ENCODE peak calls at places on chromosomes 2 and 18, in four cellular contexts. One of them, this sample, is unnamed.

GRCh38 chr2:136714452-136714951 is 50.8 kb upstream of the THSD7B start:
- DNase-seq in spleen: no peak
- DNase-seq in fibroblast of lung: no peak
- DNase-seq in aorta: no peak
- DNase-seq in this sample: no peak

GRCh38 chr2:44680424-44680971 is 261.0 kb upstream of the SIX3 start:
- DNase-seq in spleen: no peak
- DNase-seq in fibroblast of lung: no peak
- DNase-seq in aorta: no peak
- DNase-seq in this sample: no peak

GRCh38 chr2:69955029-69955428 is 6.4 kb downstream of the ASPRV1 start:
- DNase-seq in spleen: no peak
- DNase-seq in fibroblast of lung: no peak
- DNase-seq in aorta: no peak
- DNase-seq in this sample: peak; percentile 59

GRCh38 chr2:45180033-45180746 is 170.9 kb upstream of the SIX2 start:
- DNase-seq in spleen: no peak
- DNase-seq in fibroblast of lung: no peak
- DNase-seq in aorta: no peak
- DNase-seq in this sample: no peak

GRCh38 chr2:191436368-191437055 is 191.3 kb downstream of the MYO1B start:
- DNase-seq in spleen: no peak
- DNase-seq in fibroblast of lung: no peak
- DNase-seq in aorta: no peak
- DNase-seq in this sample: no peak

GRCh38 chr18:44568343-44568742 is 112.3 kb upstream of the SETBP1 start:
- DNase-seq in spleen: no peak
- DNase-seq in fibroblast of lung: no peak
- DNase-seq in aorta: no peak
- DNase-seq in this sample: peak; percentile 86

GRCh38 chr2:55519908-55520885 is 679 bp downstream of the CFAP36 start:
- DNase-seq in spleen: no peak
- DNase-seq in fibroblast of lung: peak; percentile 51
- DNase-seq in aorta: no peak
- DNase-seq in this sample: peak; percentile 46

GRCh38 chr2:98514879-98515570 is 70.4 kb downstream of the INPP4A start:
- DNase-seq in spleen: no peak
- DNase-seq in fibroblast of lung: peak; percentile 54
- DNase-seq in aorta: no peak
- DNase-seq in this sample: peak; percentile 15

GRCh38 chr2:17076535-17076934 is 410.9 kb upstream of the CYRIA start:
- DNase-seq in spleen: no peak
- DNase-seq in fibroblast of lung: no peak
- DNase-seq in aorta: no peak
- DNase-seq in this sample: no peak

GRCh38 chr2:54041135-54041534 is 70.3 kb upstream of the PSME4 start:
- DNase-seq in spleen: peak; percentile 75
- DNase-seq in fibroblast of lung: peak; percentile 43
- DNase-seq in aorta: no peak
- DNase-seq in this sample: peak; percentile 95

GRCh38 chr2:186554850-186555785 is 34.7 kb upstream of the ITGAV start:
- DNase-seq in spleen: no peak
- DNase-seq in fibroblast of lung: peak; percentile 77
- DNase-seq in aorta: no peak
- DNase-seq in this sample: peak; percentile 34

GRCh38 chr2:68316091-68316490 is 3.7 kb downstream of the CNRIP1 start:
- DNase-seq in spleen: no peak
- DNase-seq in fibroblast of lung: no peak
- DNase-seq in aorta: no peak
- DNase-seq in this sample: no peak

GRCh38 chr2:241853651-241854341 is 4.9 kb downstream of the PDCD1 start:
- DNase-seq in spleen: peak; percentile 70
- DNase-seq in fibroblast of lung: peak; percentile 57
- DNase-seq in aorta: peak; percentile 75
- DNase-seq in this sample: no peak

GRCh38 chr2:240395448-240395847 is 40.0 kb upstream of the GPC1 start:
- DNase-seq in spleen: no peak
- DNase-seq in fibroblast of lung: no peak
- DNase-seq in aorta: no peak
- DNase-seq in this sample: no peak

GRCh38 chr2:231633259-231633976 is 40.8 kb downstream of the TEX44 start:
- DNase-seq in spleen: no peak
- DNase-seq in fibroblast of lung: no peak
- DNase-seq in aorta: no peak
- DNase-seq in this sample: no peak

GRCh38 chr2:5035134-5035533 is 657.0 kb upstream of the SOX11 start:
- DNase-seq in spleen: no peak
- DNase-seq in fibroblast of lung: no peak
- DNase-seq in aorta: no peak
- DNase-seq in this sample: no peak

GRCh38 chr2:182943339-182943738 is 76.9 kb upstream of the FRZB start:
- DNase-seq in spleen: no peak
- DNase-seq in fibroblast of lung: no peak
- DNase-seq in aorta: no peak
- DNase-seq in this sample: no peak

GRCh38 chr2:233247744-233248143 is 3.7 kb upstream of the ATG16L1 start:
- DNase-seq in spleen: no peak
- DNase-seq in fibroblast of lung: peak; percentile 46
- DNase-seq in aorta: no peak
- DNase-seq in this sample: peak; percentile 99

GRCh38 chr2:136008205-136008865 is 22.9 kb upstream of the DARS1 start:
- DNase-seq in spleen: peak; percentile 93
- DNase-seq in fibroblast of lung: no peak
- DNase-seq in aorta: no peak
- DNase-seq in this sample: no peak

GRCh38 chr2:42300527-42300926 is 60.5 kb downstream of the COX7A2L start:
- DNase-seq in spleen: no peak
- DNase-seq in fibroblast of lung: no peak
- DNase-seq in aorta: no peak
- DNase-seq in this sample: no peak

GRCh38 chr2:201808070-201808469 is 1.7 kb downstream of the CDK15 start:
- DNase-seq in spleen: no peak
- DNase-seq in fibroblast of lung: no peak
- DNase-seq in aorta: no peak
- DNase-seq in this sample: no peak

GRCh38 chr2:96404446-96405373 is 69.1 kb downstream of the NCAPH start:
- DNase-seq in spleen: no peak
- DNase-seq in fibroblast of lung: no peak
- DNase-seq in aorta: peak; percentile 82
- DNase-seq in this sample: no peak

GRCh38 chr2:57443985-57444501 is 602.6 kb upstream of the VRK2 start:
- DNase-seq in spleen: no peak
- DNase-seq in fibroblast of lung: peak; percentile 71
- DNase-seq in aorta: no peak
- DNase-seq in this sample: peak; percentile 4

GRCh38 chr2:214856116-214856515 is 46.6 kb upstream of the BARD1 start:
- DNase-seq in spleen: no peak
- DNase-seq in fibroblast of lung: peak; percentile 76
- DNase-seq in aorta: no peak
- DNase-seq in this sample: peak; percentile 34

GRCh38 chr2:239934571-239935171 is 90.5 kb downstream of the NDUFA10 start:
- DNase-seq in spleen: peak; percentile 85
- DNase-seq in fibroblast of lung: no peak
- DNase-seq in aorta: peak; percentile 84
- DNase-seq in this sample: no peak

GRCh38 chr2:9820020-9820973 is 23.0 kb upstream of the TAF1B start:
- DNase-seq in spleen: no peak
- DNase-seq in fibroblast of lung: peak; percentile 84
- DNase-seq in aorta: peak; percentile 46
- DNase-seq in this sample: peak; percentile 71

GRCh38 chr18:62939433-62939832 is 224.1 kb downstream of the PHLPP1 start:
- DNase-seq in spleen: no peak
- DNase-seq in fibroblast of lung: no peak
- DNase-seq in aorta: no peak
- DNase-seq in this sample: no peak

GRCh38 chr2:162828545-162828944 is 10.0 kb downstream of the KCNH7 start:
- DNase-seq in spleen: no peak
- DNase-seq in fibroblast of lung: no peak
- DNase-seq in aorta: no peak
- DNase-seq in this sample: peak; percentile 23

GRCh38 chr2:177195194-177195593 is 17.4 kb upstream of the HNRNPA3 start:
- DNase-seq in spleen: no peak
- DNase-seq in fibroblast of lung: no peak
- DNase-seq in aorta: no peak
- DNase-seq in this sample: no peak

GRCh38 chr2:228359473-228359872 is 178.0 kb upstream of the SPHKAP start:
- DNase-seq in spleen: no peak
- DNase-seq in fibroblast of lung: no peak
- DNase-seq in aorta: no peak
- DNase-seq in this sample: no peak

GRCh38 chr2:121061633-121062032 is 223.4 kb downstream of the TFCP2L1 start:
- DNase-seq in spleen: no peak
- DNase-seq in fibroblast of lung: no peak
- DNase-seq in aorta: no peak
- DNase-seq in this sample: no peak

GRCh38 chr2:161049571-161049970 is 110.7 kb upstream of the TANK start:
- DNase-seq in spleen: no peak
- DNase-seq in fibroblast of lung: no peak
- DNase-seq in aorta: no peak
- DNase-seq in this sample: no peak

GRCh38 chr2:31558401-31559295 is 22.1 kb downstream of the SRD5A2 start:
- DNase-seq in spleen: no peak
- DNase-seq in fibroblast of lung: peak; percentile 11
- DNase-seq in aorta: no peak
- DNase-seq in this sample: peak; percentile 87

GRCh38 chr18:24421831-24422230 is 4.6 kb upstream of the IMPACT start:
- DNase-seq in spleen: no peak
- DNase-seq in fibroblast of lung: no peak
- DNase-seq in aorta: no peak
- DNase-seq in this sample: no peak

GRCh38 chr2:70132244-70133126 is 45.2 kb downstream of the PCBP1 start:
- DNase-seq in spleen: peak; percentile 75
- DNase-seq in fibroblast of lung: peak; percentile 54
- DNase-seq in aorta: no peak
- DNase-seq in this sample: peak; percentile 45

GRCh38 chr18:55403555-55403954 is 184.4 kb downstream of the TCF4 start:
- DNase-seq in spleen: no peak
- DNase-seq in fibroblast of lung: no peak
- DNase-seq in aorta: no peak
- DNase-seq in this sample: no peak
- H3K27ac ChIP-seq in spleen: peak overlapping the region; percentile 62
- H3K27ac ChIP-seq in fibroblast of lung: peak overlapping the region; percentile 30
- H3K27ac ChIP-seq in aorta: no peak overlapping the region
- H3K27ac ChIP-seq in this sample: no peak overlapping the region

DNA sequence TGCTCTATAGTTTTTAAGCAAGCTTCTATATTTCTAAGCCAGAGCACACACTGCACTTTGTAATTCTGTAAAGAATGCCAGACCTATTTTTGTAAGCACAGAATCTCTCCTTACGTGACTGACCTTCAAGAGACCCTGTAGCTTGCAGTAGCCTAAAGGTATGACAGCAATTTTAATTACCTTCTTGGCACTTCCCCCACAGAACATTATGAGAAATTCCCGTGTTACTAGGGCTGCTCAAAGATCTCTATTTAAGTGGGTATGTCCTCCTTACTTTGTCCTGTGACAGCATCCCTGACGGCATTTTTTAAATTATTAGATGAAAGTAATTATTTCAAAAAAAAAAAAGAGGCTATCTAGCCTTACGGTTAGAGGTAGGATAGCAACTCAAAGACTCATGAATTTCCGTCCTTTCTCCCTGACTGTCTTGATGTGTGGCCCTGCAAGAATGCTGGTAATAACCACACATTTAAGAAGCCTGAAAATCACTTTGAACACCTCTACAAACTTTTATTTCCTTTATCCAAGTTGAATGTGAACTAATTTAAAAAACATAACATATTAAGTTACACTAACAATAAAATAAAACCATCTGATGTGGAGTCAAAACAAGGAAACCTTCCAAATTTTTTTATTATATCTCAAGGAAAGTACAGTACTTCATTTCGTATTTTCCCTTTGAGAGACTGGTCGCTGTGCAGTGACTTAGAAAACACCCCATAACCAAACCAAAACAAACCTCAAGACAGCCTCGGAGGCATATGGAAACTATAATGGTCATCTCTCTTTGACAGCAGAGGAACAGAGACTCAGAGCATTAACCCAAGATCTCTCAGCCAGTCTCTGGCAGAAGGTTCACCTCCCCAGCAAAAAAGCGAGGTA is 54.9 kb downstream of the THUMPD2 start:
- DNase-seq in spleen: no peak
- DNase-seq in fibroblast of lung: peak; percentile 82
- DNase-seq in aorta: no peak
- DNase-seq in this sample: no peak
- H3K4me3 ChIP-seq in spleen: no peak overlapping the region
- H3K4me3 ChIP-seq in fibroblast of lung: no peak overlapping the region
- H3K4me3 ChIP-seq in aorta: no peak overlapping the region
- H3K4me3 ChIP-seq in this sample: no peak overlapping the region

GRCh38 chr2:127413782-127414743 is 4.2 kb upstream of the PROC start:
- DNase-seq in spleen: no peak
- DNase-seq in fibroblast of lung: peak; percentile 68
- DNase-seq in aorta: no peak
- DNase-seq in this sample: peak; percentile 67

GRCh38 chr2:127413200-127413599 is 5.0 kb upstream of the PROC start:
- DNase-seq in spleen: no peak
- DNase-seq in fibroblast of lung: no peak
- DNase-seq in aorta: no peak
- DNase-seq in this sample: no peak

GRCh38 chr2:127408807-127409099 is 9.5 kb upstream of the PROC start:
- DNase-seq in spleen: no peak
- DNase-seq in fibroblast of lung: no peak
- DNase-seq in aorta: no peak
- DNase-seq in this sample: no peak

GRCh38 chr2:127410871-127411396 is 7.3 kb upstream of the PROC start:
- DNase-seq in spleen: peak; percentile 33
- DNase-seq in fibroblast of lung: peak; percentile 64
- DNase-seq in aorta: no peak
- DNase-seq in this sample: no peak

GRCh38 chr2:127411609-127412370 is 6.4 kb upstream of the PROC start:
- DNase-seq in spleen: peak; percentile 52
- DNase-seq in fibroblast of lung: no peak
- DNase-seq in aorta: no peak
- DNase-seq in this sample: no peak
- H3K27ac ChIP-seq in spleen: peak overlapping the region; percentile 82
- H3K27ac ChIP-seq in fibroblast of lung: no peak overlapping the region
- H3K27ac ChIP-seq in aorta: peak overlapping the region; percentile 1
- H3K27ac ChIP-seq in this sample: no peak overlapping the region

DNA sequence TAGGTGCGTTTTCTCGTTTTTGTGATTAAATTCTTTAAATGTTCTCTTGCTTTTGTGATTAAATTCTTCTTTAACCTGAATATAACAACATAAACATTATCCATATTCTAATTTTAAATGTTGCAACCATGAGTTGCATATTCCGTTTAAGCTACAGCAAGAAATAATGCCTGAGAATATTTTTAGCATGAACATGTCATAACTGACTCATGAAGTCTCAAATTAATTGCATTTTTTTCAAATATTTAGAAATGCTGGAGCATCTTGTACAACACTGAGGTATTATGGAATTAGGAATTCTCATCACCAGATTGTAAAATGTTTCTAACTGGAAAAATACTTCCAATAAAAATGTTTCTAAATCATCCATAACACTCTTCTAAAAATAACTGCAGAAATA is 14.7 kb downstream of the ROCK2 start:
- DNase-seq in spleen: no peak
- DNase-seq in fibroblast of lung: peak; percentile 29
- DNase-seq in aorta: no peak
- DNase-seq in this sample: peak; percentile 16
- H3K4me3 ChIP-seq in spleen: no peak overlapping the region
- H3K4me3 ChIP-seq in fibroblast of lung: no peak overlapping the region
- H3K4me3 ChIP-seq in aorta: no peak overlapping the region
- H3K4me3 ChIP-seq in this sample: no peak overlapping the region

GRCh38 chr18:46260879-46261143 is 156.6 kb downstream of the HAUS1 start:
- DNase-seq in spleen: no peak
- DNase-seq in fibroblast of lung: peak; percentile 53
- DNase-seq in aorta: no peak
- DNase-seq in this sample: no peak
- H3K27ac ChIP-seq in spleen: no peak overlapping the region
- H3K27ac ChIP-seq in fibroblast of lung: no peak overlapping the region
- H3K27ac ChIP-seq in aorta: no peak overlapping the region
- H3K27ac ChIP-seq in this sample: peak overlapping the region; percentile 80

This sample was measured in mammary epithelial cell.